ENCODE peak calls at places on chromosomes 2 and 18, in seven cellular contexts. One of them, this sample, is unnamed.
A peak's percentile ranks its signal among the peaks of the same experiment; 100 is the strongest.

GRCh38 chr2:235471186-235471747 is 22.6 kb upstream of the AGAP1 start:
- DNase-seq in PC-3: no peak
- DNase-seq in osteoblast: no peak
- DNase-seq in H7: no peak
- DNase-seq in WERI-Rb-1: no peak
- DNase-seq in astrocyte: no peak
- DNase-seq in BJ: no peak
- DNase-seq in this sample: no peak

GRCh38 chr18:25313274-25313673 is 38.7 kb downstream of the ZNF521 start:
- DNase-seq in H7: peak; percentile 33
- DNase-seq in osteoblast: no peak
- DNase-seq in BJ: no peak
- DNase-seq in WERI-Rb-1: no peak
- DNase-seq in astrocyte: no peak
- DNase-seq in PC-3: no peak
- DNase-seq in this sample: no peak

GRCh38 chr2:176421291-176422050 is 152.2 kb downstream of the MTX2 start:
- DNase-seq in BJ: no peak
- DNase-seq in astrocyte: peak; percentile 71
- DNase-seq in WERI-Rb-1: peak; percentile 28
- DNase-seq in osteoblast: no peak
- DNase-seq in PC-3: no peak
- DNase-seq in H7: no peak
- DNase-seq in this sample: no peak

GRCh38 chr2:104793971-104794370 is 59.9 kb upstream of the POU3F3 start:
- DNase-seq in osteoblast: peak; percentile 48
- DNase-seq in H7: no peak
- DNase-seq in PC-3: no peak
- DNase-seq in BJ: no peak
- DNase-seq in WERI-Rb-1: no peak
- DNase-seq in astrocyte: peak; percentile 86
- DNase-seq in this sample: no peak

GRCh38 chr2:104521247-104521646 is 332.7 kb upstream of the POU3F3 start:
- DNase-seq in BJ: no peak
- DNase-seq in osteoblast: no peak
- DNase-seq in WERI-Rb-1: no peak
- DNase-seq in astrocyte: no peak
- DNase-seq in PC-3: no peak
- DNase-seq in H7: peak; percentile 43
- DNase-seq in this sample: no peak

GRCh38 chr2:152950125-152950524 is 231.7 kb downstream of the ARL6IP6 start:
- DNase-seq in astrocyte: peak; percentile 13
- DNase-seq in WERI-Rb-1: no peak
- DNase-seq in BJ: no peak
- DNase-seq in H7: peak; percentile 4
- DNase-seq in PC-3: peak; percentile 23
- DNase-seq in osteoblast: no peak
- DNase-seq in this sample: peak; percentile 0

GRCh38 chr18:49340446-49340845 is 120.0 kb downstream of the DYM start:
- DNase-seq in astrocyte: peak; percentile 91
- DNase-seq in WERI-Rb-1: no peak
- DNase-seq in H7: no peak
- DNase-seq in BJ: no peak
- DNase-seq in PC-3: peak; percentile 21
- DNase-seq in osteoblast: peak; percentile 73
- DNase-seq in this sample: no peak

GRCh38 chr2:236607471-236608307 is 38.1 kb downstream of the ACKR3 start:
- DNase-seq in osteoblast: no peak
- DNase-seq in BJ: peak; percentile 51
- DNase-seq in WERI-Rb-1: peak; percentile 23
- DNase-seq in PC-3: no peak
- DNase-seq in H7: peak; percentile 71
- DNase-seq in astrocyte: peak; percentile 94
- DNase-seq in this sample: peak; percentile 8

GRCh38 chr2:6828299-6828584 is 37.5 kb downstream of the CMPK2 start:
- DNase-seq in osteoblast: no peak
- DNase-seq in WERI-Rb-1: no peak
- DNase-seq in PC-3: peak; percentile 46
- DNase-seq in H7: no peak
- DNase-seq in BJ: peak; percentile 26
- DNase-seq in astrocyte: peak; percentile 36
- DNase-seq in this sample: no peak

GRCh38 chr2:69384618-69385081 is 2.4 kb downstream of the GFPT1 start:
- DNase-seq in BJ: no peak
- DNase-seq in H7: no peak
- DNase-seq in astrocyte: peak; percentile 38
- DNase-seq in osteoblast: no peak
- DNase-seq in WERI-Rb-1: no peak
- DNase-seq in PC-3: peak; percentile 9
- DNase-seq in this sample: no peak

DNA sequence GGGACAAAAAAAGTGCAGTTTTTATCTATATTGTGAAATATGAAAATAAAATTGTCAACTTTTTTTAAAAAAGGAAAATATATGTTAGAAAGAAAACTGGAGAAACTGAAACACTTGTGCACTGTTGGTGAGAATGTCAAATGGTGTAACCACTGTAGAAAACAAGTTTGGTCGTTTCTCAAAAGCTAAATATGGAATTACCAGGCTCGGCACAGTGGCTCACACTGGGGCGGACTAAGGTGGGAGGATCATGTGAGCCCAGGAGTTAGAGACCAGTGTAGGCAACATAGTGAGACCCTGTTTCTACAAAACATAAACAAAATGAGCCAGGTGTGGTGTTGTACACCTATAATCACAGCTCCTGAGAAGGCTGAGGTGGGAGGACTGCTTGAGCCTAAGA is 21.7 kb downstream of the LPIN2 start:
- DNase-seq in WERI-Rb-1: no peak
- DNase-seq in astrocyte: no peak
- DNase-seq in osteoblast: no peak
- DNase-seq in BJ: no peak
- DNase-seq in H7: no peak
- DNase-seq in PC-3: no peak
- DNase-seq in this sample: no peak
- H3K4me3 ChIP-seq in WERI-Rb-1: no peak overlapping the region
- H3K4me3 ChIP-seq in astrocyte: no peak overlapping the region
- H3K4me3 ChIP-seq in osteoblast: no peak overlapping the region
- H3K4me3 ChIP-seq in BJ: no peak overlapping the region
- H3K4me3 ChIP-seq in H7: no peak overlapping the region
- H3K4me3 ChIP-seq in PC-3: no peak overlapping the region
- H3K4me3 ChIP-seq in this sample: no peak overlapping the region

DNA sequence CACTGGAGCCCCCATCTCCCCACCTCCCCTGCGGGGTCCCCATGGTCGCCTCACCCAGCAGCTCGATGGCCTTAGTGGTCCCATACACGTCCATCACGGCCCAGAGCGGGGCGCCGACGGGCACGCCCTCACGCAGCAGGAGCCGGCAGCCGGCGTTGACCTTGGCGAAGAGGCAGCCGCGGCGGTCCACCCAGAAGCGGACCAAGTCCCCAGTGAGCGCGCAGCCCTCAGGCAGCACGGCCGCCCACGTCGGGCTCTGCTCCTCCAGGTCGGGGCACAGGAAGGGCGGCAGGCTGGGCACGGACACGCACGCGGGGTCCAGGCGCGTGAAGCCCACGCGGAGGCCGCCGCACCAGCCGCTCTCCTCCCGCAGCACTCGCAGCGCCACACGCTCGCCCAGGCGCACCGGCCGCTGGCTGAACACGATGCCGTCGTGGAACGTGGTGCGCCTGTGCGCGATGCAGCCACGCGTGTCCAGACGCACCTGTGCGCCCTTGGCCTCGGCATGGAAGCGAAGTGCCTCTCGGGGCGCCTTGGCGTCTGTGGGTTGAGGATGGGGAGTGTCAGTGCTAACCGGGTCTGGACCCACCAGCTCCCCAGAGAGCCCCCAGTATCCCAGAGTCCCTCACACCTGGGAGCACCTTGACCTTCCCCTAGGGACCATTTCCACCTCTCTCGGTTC is 4.6 kb downstream of the NEURL3 start:
- DNase-seq in H7: no peak
- DNase-seq in WERI-Rb-1: no peak
- DNase-seq in BJ: no peak
- DNase-seq in PC-3: no peak
- DNase-seq in osteoblast: no peak
- DNase-seq in astrocyte: no peak
- DNase-seq in this sample: no peak
- H3K27me3 ChIP-seq in H7: no peaks in the 10 kb centered on the region
- H3K27me3 ChIP-seq in WERI-Rb-1: no peaks in the 10 kb centered on the region
- H3K27me3 ChIP-seq in BJ: peaks cover 29% of the 10 kb centered on the region
- H3K27me3 ChIP-seq in PC-3: no peaks in the 10 kb centered on the region
- H3K27me3 ChIP-seq in osteoblast: peaks cover 39% of the 10 kb centered on the region
- H3K27me3 ChIP-seq in astrocyte: peaks cover 35% of the 10 kb centered on the region
- H3K27me3 ChIP-seq in this sample: no peaks in the 10 kb centered on the region

GRCh38 chr18:79938196-79938595 is 13.3 kb downstream of the SLC66A2 start:
- DNase-seq in H7: no peak
- DNase-seq in astrocyte: no peak
- DNase-seq in osteoblast: no peak
- DNase-seq in BJ: no peak
- DNase-seq in PC-3: no peak
- DNase-seq in WERI-Rb-1: no peak
- DNase-seq in this sample: no peak
- H3K36me3 ChIP-seq in H7: no peaks in the 10 kb centered on the region
- H3K36me3 ChIP-seq in astrocyte: peaks cover 10% of the 10 kb centered on the region
- H3K36me3 ChIP-seq in osteoblast: peaks cover 43% of the 10 kb centered on the region
- H3K36me3 ChIP-seq in BJ: peaks cover 22% of the 10 kb centered on the region
- H3K36me3 ChIP-seq in PC-3: peaks cover 10% of the 10 kb centered on the region
- H3K36me3 ChIP-seq in WERI-Rb-1: peaks cover 61% of the 10 kb centered on the region
- H3K36me3 ChIP-seq in this sample: peaks cover 47% of the 10 kb centered on the region

DNA sequence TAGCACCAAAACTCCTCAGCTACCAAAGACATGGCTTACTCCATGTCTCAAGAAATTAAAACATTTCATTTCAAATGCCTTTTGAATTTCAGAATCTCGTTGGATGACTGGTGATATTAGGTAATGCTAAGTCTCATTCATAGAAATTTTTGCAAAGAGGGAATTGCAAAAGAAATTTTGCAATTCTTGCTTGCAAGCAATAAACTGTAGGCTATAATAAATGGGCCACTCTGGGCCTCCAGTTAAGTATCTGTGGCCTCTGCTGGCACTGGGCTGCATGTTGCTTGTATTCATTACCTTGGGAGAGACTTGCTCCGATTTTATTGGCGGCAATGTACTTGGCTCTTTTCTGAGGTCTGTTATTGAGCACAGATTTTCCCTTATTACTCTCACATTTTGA is 2.8 kb upstream of the LCLAT1 start:
- DNase-seq in PC-3: no peak
- DNase-seq in BJ: no peak
- DNase-seq in osteoblast: no peak
- DNase-seq in astrocyte: no peak
- DNase-seq in H7: no peak
- DNase-seq in WERI-Rb-1: no peak
- DNase-seq in this sample: no peak
- H3K4me3 ChIP-seq in PC-3: no peak overlapping the region
- H3K4me3 ChIP-seq in BJ: no peak overlapping the region
- H3K4me3 ChIP-seq in osteoblast: no peak overlapping the region
- H3K4me3 ChIP-seq in astrocyte: no peak overlapping the region
- H3K4me3 ChIP-seq in H7: no peak overlapping the region
- H3K4me3 ChIP-seq in WERI-Rb-1: no peak overlapping the region
- H3K4me3 ChIP-seq in this sample: no peak overlapping the region

This sample was measured in MG63.